ENCODE peak calls at places on chromosome 11, in ten cellular contexts. M, N, K, L, P, X, D, G, Z and J are unnamed samples. For H3K4me1, the result is how much of the 10 kb centered on the place peaks cover.

GRCh38 chr11:123575441-123575840 is 79.0 kb downstream of the SCN3B start:
- DNase-seq in Z (no peak), X (no peak), K (no peak), D (no peak), N (no peak), L (no peak), P (no peak), M (no peak), G (no peak), J (no peak)

GRCh38 chr11:15418887-15419286 is 304.2 kb downstream of the INSC start:
- DNase-seq in D (no peak), P (no peak), X (no peak), L (no peak), Z (no peak), N (no peak), G (no peak), M (no peak), K (no peak), J (no peak)

GRCh38 chr11:33507967-33508366 is 192.7 kb downstream of the C11orf91 start:
- DNase-seq in G (peak), K (no peak), X (no peak), M (no peak), D (no peak), L (no peak), N (no peak), Z (peak), P (no peak), J (no peak)

GRCh38 chr11:72771507-72771906 is 19.3 kb upstream of the ARAP1 start:
- DNase-seq in X (no peak), Z (no peak), M (no peak), D (no peak), P (no peak), K (no peak), N (no peak), L (no peak), G (no peak), J (no peak)

GRCh38 chr11:94968334-94968958 is 4.9 kb downstream of the CWC15 start:
- DNase-seq in N (no peak), K (no peak), D (no peak), Z (no peak), X (no peak), M (no peak), L (no peak), P (no peak), G (peak), J (no peak)

GRCh38 chr11:44057340-44057739 is 8.7 kb upstream of the ACCS start:
- DNase-seq in K (no peak), D (no peak), Z (no peak), G (no peak), P (no peak), X (no peak), N (no peak), L (no peak), M (no peak), J (no peak)

GRCh38 chr11:126153999-126154398 is 57.5 kb downstream of the RPUSD4 start:
- DNase-seq in K (no peak), P (no peak), D (no peak), M (no peak), N (peak), Z (peak), L (peak), G (no peak), X (no peak), J (no peak)

GRCh38 chr11:48109046-48109666 is 107.5 kb upstream of the OR4B1 start:
- DNase-seq in D (no peak), X (no peak), N (no peak), L (no peak), K (no peak), G (no peak), P (no peak), Z (peak), M (no peak), J (no peak)

GRCh38 chr11:22670803-22671202 is 4.4 kb downstream of the GAS2 start:
- DNase-seq in G (peak), M (no peak), D (no peak), X (no peak), L (no peak), P (peak), N (no peak), K (no peak), Z (no peak), J (no peak)

GRCh38 chr11:4589024-4589423 is 4.8 kb upstream of the OR52I1 start:
- DNase-seq in L (no peak), Z (no peak), N (no peak), M (no peak), G (no peak), D (no peak), X (no peak), P (no peak), K (no peak), J (no peak)

GRCh38 chr11:17414317-17414737 is 25.9 kb upstream of the KCNJ11 start:
- DNase-seq in X (peak), N (no peak), D (no peak), G (no peak), L (peak), Z (no peak), K (no peak), P (no peak), M (no peak), J (no peak)

GRCh38 chr11:125190549-125190948 is 26.0 kb downstream of the PKNOX2 start:
- DNase-seq in D (no peak), P (no peak), N (no peak), G (no peak), L (peak), Z (no peak), M (no peak), K (no peak), X (no peak), J (no peak)

GRCh38 chr11:130671801-130672700 is 223.6 kb downstream of the ADAMTS15 start:
- DNase-seq in M (no peak), G (no peak), D (no peak), N (peak), Z (no peak), X (peak), P (no peak), K (peak), L (no peak), J (no peak)

GRCh38 chr11:12680246-12680939 is 6.2 kb downstream of the TEAD1 start:
- DNase-seq in N (peak), Z (no peak), D (peak), M (peak), G (peak), L (no peak), X (peak), P (no peak), K (peak), J (peak)

GRCh38 chr11:113313601-113314000 is 782 bp upstream of the TTC12 start:
- DNase-seq in X (no peak), K (no peak), P (no peak), D (no peak), L (no peak), M (no peak), G (no peak), N (no peak), Z (no peak), J (no peak)

GRCh38 chr11:130037058-130037457 is 32.6 kb upstream of the APLP2 start:
- DNase-seq in M (no peak), K (no peak), G (no peak), D (no peak), P (peak), X (peak), Z (no peak), L (no peak), N (no peak), J (no peak)

GRCh38 chr11:105786766-105787165 is 176.9 kb downstream of the GRIA4 start:
- DNase-seq in M (no peak), P (no peak), L (no peak), N (no peak), K (no peak), X (no peak), Z (no peak), D (no peak), G (peak), J (no peak)

GRCh38 chr11:108223449-108224149 is 732 bp downstream of the ATM start:
- DNase-seq in N (no peak), P (no peak), X (no peak), M (no peak), L (no peak), K (no peak), Z (no peak), D (no peak), G (no peak), J (no peak)

GRCh38 chr11:130181295-130182272 is 22.0 kb downstream of the ST14 start:
- DNase-seq in X (peak), K (no peak), M (no peak), Z (no peak), P (no peak), N (no peak), G (no peak), D (no peak), L (no peak), J (peak)

GRCh38 chr11:22690891-22691290 is 24.5 kb downstream of the GAS2 start:
- DNase-seq in Z (no peak), M (no peak), G (no peak), D (no peak), K (no peak), L (no peak), X (no peak), N (no peak), P (no peak), J (no peak)

GRCh38 chr11:64317325-64317960 is at the start of gene TRMT112:
- DNase-seq in X (peak), N (peak), M (peak), P (peak), Z (peak), D (peak), G (peak), L (peak), K (peak), J (peak)

GRCh38 chr11:91819195-91819594 is 405.4 kb upstream of the FAT3 start:
- DNase-seq in N (no peak), G (no peak), K (no peak), L (no peak), X (no peak), Z (no peak), D (no peak), P (no peak), M (no peak), J (no peak)

GRCh38 chr11:130555251-130555841 is 106.9 kb downstream of the ADAMTS15 start:
- DNase-seq in N (no peak), K (peak), X (no peak), P (no peak), G (no peak), D (no peak), L (no peak), Z (no peak), M (no peak), J (no peak)

GRCh38 chr11:120432056-120433018 is 79.2 kb upstream of the GRIK4 start:
- DNase-seq in K (peak), D (no peak), L (no peak), P (peak), M (no peak), G (no peak), Z (peak), X (no peak), N (no peak), J (peak)

GRCh38 chr11:90134420-90135003 is at the start of gene NAALAD2:
- DNase-seq in D (peak), X (peak), L (peak), P (no peak), N (peak), G (peak), Z (no peak), M (peak), K (no peak), J (peak)

GRCh38 chr11:72431846-72432245 is 2.5 kb downstream of the CLPB start:
- DNase-seq in K (no peak), X (no peak), M (no peak), L (no peak), D (no peak), G (no peak), N (no peak), P (no peak), Z (no peak), J (no peak)

GRCh38 chr11:46120711-46121327 is 435 bp downstream of the PHF21A start:
- DNase-seq in P (no peak), X (peak), D (no peak), Z (no peak), N (peak), M (no peak), K (peak), G (peak), L (peak), J (no peak)
- TF ChIP-seq POLR2AphosphoS5 in P (peak), X (no peak), D (no peak), Z (peak), N (no peak), M (no peak), K (peak), G (peak), L (no peak), J (peak)

DNA sequence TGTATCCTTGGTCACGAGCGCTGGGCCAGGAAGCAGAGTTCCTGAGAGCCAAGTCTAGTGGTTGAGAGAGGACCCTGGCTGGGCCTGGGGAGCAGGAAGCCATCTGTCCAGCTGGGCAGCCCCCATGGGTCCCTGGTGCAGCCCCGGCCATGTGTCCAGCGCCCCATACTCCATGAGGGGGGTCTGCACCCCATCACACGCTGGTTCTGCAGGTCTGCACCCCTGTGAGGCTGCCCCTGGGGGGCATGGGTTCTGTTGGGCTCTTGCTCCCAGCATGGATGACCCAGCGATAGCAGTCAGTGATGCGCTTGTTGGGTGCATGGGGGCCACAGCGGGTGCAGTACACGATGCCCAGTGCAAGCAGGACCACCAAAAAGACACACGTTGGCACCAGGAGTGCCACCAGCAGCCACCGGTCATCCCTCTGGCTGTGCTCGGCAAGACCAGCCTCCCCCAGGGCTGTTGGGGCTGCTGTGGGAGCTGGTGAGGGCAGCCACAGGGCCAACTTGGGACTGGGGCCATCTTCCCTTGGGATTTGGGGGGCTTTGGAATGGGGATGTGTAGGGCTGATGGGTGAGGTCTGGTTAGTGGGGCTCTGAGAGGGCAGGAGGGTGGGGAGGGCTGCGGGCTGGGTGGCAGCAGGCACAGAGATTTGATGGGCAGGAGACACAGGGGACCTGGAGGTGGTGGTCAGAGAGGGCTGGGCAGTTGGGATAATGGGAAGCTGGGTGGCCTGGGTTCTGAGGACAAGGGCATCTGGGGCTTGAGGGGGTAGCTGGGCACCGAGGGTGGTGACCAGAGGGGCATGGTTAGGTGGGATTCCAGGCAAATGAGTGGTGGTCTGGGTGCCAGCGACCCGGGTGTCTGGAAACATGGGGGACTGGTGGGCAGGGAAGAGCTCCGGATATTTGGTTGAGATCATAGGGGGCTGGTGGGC is 2.0 kb downstream of the CD248 start:
- DNase-seq in L (no peak), D (no peak), X (no peak), K (no peak), Z (no peak), M (no peak), P (no peak), N (no peak), G (no peak), J (no peak)
- H3K4me1 ChIP-seq in L (half or more), D (under half), X (under half), K (under half), Z (under half), M (half or more), P (under half), N (half or more), G (under half), J (under half)

GRCh38 chr11:79794484-79795393 is 353.9 kb upstream of the TENM4 start:
- DNase-seq in L (no peak), N (no peak), X (no peak), P (no peak), Z (no peak), M (no peak), K (no peak), D (no peak), G (peak), J (peak)
- H3K4me3 ChIP-seq in L (no peak), N (no peak), X (no peak), P (no peak), Z (no peak), M (no peak), K (no peak), D (no peak), G (no peak), J (no peak)

DNA sequence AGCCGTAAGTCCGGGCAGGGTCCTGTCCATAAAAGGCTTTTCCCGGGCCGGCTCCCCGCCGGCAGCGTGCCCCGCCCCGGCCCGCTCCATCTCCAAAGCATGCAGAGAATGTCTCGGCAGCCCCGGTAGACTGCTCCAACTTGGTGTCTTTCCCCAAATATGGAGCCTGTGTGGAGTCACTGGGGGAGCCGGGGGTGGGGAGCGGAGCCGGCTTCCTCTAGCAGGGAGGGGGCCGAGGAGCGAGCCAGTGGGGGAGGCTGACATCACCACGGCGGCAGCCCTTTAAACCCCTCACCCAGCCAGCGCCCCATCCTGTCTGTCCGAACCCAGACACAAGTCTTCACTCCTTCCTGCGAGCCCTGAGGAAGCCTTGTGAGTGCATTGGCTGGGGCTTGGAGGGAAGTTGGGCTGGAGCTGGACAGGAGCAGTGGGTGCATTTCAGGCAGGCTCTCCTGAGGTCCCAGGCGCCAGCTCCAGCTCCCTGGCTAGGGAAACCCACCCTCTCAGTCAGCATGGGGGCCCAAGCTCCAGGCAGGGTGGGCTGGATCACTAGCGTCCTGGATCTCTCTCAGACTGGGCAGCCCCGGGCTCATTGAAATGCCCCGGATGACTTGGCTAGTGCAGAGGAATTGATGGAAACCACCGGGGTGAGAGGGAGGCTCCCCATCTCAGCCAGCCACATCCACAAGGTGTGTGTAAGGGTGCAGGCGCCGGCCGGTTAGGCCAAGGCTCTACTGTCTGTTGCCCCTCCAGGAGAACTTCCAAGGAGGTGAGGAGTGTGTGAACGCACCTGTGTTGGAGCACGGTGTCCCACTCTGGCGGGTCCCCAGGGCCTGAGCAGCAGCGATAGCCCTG is at the start of gene TAGLN:
- DNase-seq in Z (no peak), D (peak), N (peak), L (no peak), K (peak), M (no peak), G (peak), P (no peak), X (peak), J (peak)
- TF ChIP-seq POLR2AphosphoS5 in Z (no peak), D (peak), N (peak), L (peak), K (peak), M (no peak), G (no peak), P (no peak), X (peak), J (peak)

GRCh38 chr11:103842795-103843194 is 193.6 kb upstream of the DDI1 start:
- DNase-seq in M (no peak), K (no peak), G (no peak), L (no peak), X (no peak), Z (no peak), D (no peak), P (no peak), N (no peak), J (no peak)
- H3K4me1 ChIP-seq in M (under half), K (under half), G (under half), L (under half), X (under half), Z (under half), D (under half), P (under half), N (under half), J (under half)

DNA sequence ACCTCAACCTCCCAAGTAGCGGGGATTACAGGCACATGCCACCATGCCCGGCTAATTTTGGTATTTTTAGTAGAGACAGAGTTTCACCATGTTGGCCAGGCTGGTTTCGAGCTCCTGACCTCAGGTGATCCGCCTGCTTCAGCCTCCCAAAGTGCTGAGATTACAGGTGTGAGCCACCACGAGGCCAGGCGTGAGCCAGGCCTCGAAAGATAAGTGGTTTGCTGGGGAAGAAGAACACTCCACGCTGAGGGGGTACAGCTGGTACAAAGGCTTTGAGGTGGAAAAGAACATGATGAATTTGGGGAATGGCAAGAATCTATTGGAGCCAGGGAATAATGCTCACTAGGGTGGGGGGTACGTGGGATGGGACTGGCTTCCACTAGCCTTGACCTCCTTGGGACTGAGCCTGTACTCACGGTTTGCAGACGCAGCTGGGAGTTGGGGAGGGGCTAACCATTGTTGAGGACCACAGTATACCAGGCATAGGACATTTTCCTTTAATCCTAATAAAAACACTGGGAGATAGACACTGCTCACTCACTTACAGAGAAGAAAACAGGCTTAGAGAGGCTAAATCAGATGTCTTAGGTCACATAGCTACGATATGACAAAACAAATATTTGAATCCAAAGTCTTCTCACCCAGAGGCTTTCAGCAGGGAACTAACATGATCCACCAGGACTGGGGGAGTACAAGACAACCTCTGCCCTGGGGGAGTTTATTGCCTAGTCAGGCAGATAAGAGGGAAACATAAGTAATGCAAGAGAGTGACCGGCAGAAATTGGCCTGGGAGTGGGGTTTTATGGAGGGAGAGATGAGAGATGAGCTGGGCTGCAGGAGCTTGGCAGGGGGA is 4.9 kb downstream of the SLCO2B1 start:
- DNase-seq in M (no peak), P (no peak), G (no peak), N (no peak), K (no peak), D (no peak), L (no peak), X (no peak), Z (no peak), J (no peak)
- H3K4me3 ChIP-seq in M (no peak), P (no peak), G (no peak), N (no peak), K (no peak), D (no peak), L (no peak), X (no peak), Z (no peak), J (no peak)

GRCh38 chr11:2812371-2812991 is 73.1 kb downstream of the CDKN1C start:
- DNase-seq in L (peak), X (no peak), M (no peak), D (no peak), K (no peak), Z (no peak), G (no peak), P (no peak), N (peak), J (no peak)
- TF ChIP-seq POLR2AphosphoS5 in L (peak), X (no peak), M (no peak), D (no peak), K (no peak), Z (no peak), G (no peak), P (no peak), N (peak), J (no peak)

DNA sequence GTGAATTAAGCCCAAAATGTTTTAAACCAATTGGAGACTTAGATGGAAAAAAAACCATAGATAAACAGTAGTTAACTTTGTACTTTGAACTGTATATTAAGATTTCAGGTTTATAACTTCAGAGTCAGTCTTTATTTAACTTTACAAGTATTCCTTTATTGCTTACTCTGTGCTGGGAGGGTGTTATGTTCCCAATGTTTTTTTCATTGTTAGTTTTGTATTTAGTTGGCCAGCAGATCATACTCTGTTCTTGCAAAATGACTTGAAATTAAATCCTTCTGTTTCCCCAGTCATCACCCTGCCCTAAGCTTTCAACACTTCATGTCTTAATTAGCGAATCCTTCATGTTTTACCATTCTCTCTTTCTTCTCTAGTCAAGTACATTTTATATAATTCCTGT is 25.3 kb downstream of the SIK2 start:
- DNase-seq in G (no peak), K (no peak), Z (no peak), X (no peak), N (no peak), M (no peak), P (no peak), D (no peak), L (no peak), J (no peak)
- H3K4me1 ChIP-seq in G (under half), K (under half), Z (under half), X (under half), N (under half), M (under half), P (under half), D (under half), L (under half), J (under half)